ENCODE peak calls at places on chromosome 21, in five cellular contexts. V is NT2/D1, Z is uterus, O is tibial nerve, D is right lobe of liver. H is an unnamed sample. For H3K4me1, the result is how much of the 10 kb centered on the place peaks cover.

GRCh38 chr21:41933259-41934079 is 20.3 kb downstream of the C2CD2 start:
- DNase-seq in V (no peak), Z (no peak), O (no peak), D (no peak), H (no peak)

GRCh38 chr21:35316933-35317332 is 267.8 kb upstream of the RUNX1 start:
- DNase-seq in V (no peak), Z (no peak), O (no peak), D (no peak), H (no peak)

GRCh38 chr21:37712204-37712934 is 203.9 kb downstream of the KCNJ6 start:
- DNase-seq in V (peak), Z (no peak), O (peak), D (peak), H (peak)

GRCh38 chr21:33403786-33404571 is 766 bp downstream of the IFNGR2 start:
- DNase-seq in V (no peak), Z (peak), O (no peak), D (peak), H (peak)

GRCh38 chr21:27582946-27583270 is 616.0 kb upstream of the ADAMTS5 start:
- DNase-seq in V (no peak), Z (no peak), O (no peak), D (no peak), H (no peak)

GRCh38 chr21:33286600-33287456 is 20.7 kb downstream of the IL10RB start:
- DNase-seq in V (no peak), Z (peak), O (no peak), D (no peak), H (peak)

GRCh38 chr21:41580758-41581554 is 73.0 kb upstream of the TMPRSS2 start:
- DNase-seq in V (no peak), Z (no peak), O (no peak), D (no peak), H (no peak)

GRCh38 chr21:38811257-38811656 is 5.5 kb downstream of the ETS2 start:
- DNase-seq in V (no peak), Z (no peak), O (no peak), D (no peak), H (no peak)

GRCh38 chr21:36134820-36135390 is at the start of gene CBR3:
- DNase-seq in V (no peak), Z (peak), O (peak), D (peak), H (peak)

GRCh38 chr21:34704119-34704518 is 35.3 kb downstream of the CLIC6 start:
- DNase-seq in V (no peak), Z (peak), O (no peak), D (no peak), H (no peak)

GRCh38 chr21:42320791-42321190 is 5.6 kb upstream of the TFF3 start:
- DNase-seq in V (no peak), Z (no peak), O (no peak), D (no peak), H (no peak)

GRCh38 chr21:34365794-34366193 is 2.0 kb downstream of the KCNE2 start:
- DNase-seq in V (no peak), Z (no peak), O (no peak), D (no peak), H (no peak)

GRCh38 chr21:33686386-33686785 is 44.1 kb downstream of the ITSN1 start:
- DNase-seq in V (no peak), Z (no peak), O (no peak), D (no peak), H (no peak)

GRCh38 chr21:34526618-34527290 is 14.7 kb upstream of the KCNE1 start:
- DNase-seq in V (peak), Z (peak), O (peak), D (peak), H (peak)

GRCh38 chr21:33023574-33024277 is 2.0 kb upstream of the OLIG2 start:
- DNase-seq in V (no peak), Z (no peak), O (no peak), D (no peak), H (no peak)

GRCh38 chr21:21921410-21922232 is 923.4 kb downstream of the NCAM2 start:
- DNase-seq in V (peak), Z (no peak), O (no peak), D (no peak), H (no peak)

DNA sequence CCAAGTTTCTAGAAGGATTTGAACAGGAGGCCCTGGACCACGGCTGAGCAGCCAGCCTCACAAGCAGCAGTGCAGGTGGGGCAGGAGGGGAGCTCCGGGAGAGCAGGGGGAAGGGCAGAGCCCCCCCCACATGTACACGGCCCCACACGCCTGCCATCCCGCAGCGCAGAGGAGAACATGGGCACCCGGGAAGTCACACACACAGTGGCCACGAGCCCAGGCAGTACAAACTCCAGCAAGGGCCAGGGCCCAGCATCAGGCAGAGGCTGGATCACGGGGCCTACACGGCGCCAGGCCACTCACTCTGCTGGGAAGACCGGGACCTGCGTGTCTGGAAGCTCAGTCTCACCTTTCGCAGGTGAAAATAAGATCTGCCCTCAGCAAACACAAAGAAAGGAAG is 5.2 kb downstream of the SUMO3 start:
- DNase-seq in V (no peak), Z (no peak), O (no peak), D (no peak), H (no peak)
- H3K4me1 ChIP-seq in V (under half), Z (under half), O (under half), D (under half), H (under half)

GRCh38 chr21:44935533-44935927 is 4.3 kb upstream of the SLX9 start:
- DNase-seq in V (no peak), Z (no peak), O (no peak), D (no peak), H (peak)
- H3K4me3 ChIP-seq in V (no peak), Z (no peak), O (no peak), D (no peak), H (no peak)

GRCh38 chr21:45934570-45934969 is 47.0 kb upstream of the COL6A1 start:
- DNase-seq in V (no peak), Z (no peak), O (no peak), D (no peak), H (no peak)

GRCh38 chr21:45932922-45933502 is 48.6 kb upstream of the COL6A1 start:
- DNase-seq in V (no peak), Z (no peak), O (no peak), D (no peak), H (no peak)

GRCh38 chr21:45931397-45931969 is 50.1 kb upstream of the COL6A1 start:
- DNase-seq in V (no peak), Z (no peak), O (no peak), D (no peak), H (no peak)

GRCh38 chr21:45935628-45936027 is 45.9 kb upstream of the COL6A1 start:
- DNase-seq in V (peak), Z (no peak), O (no peak), D (no peak), H (no peak)

DNA sequence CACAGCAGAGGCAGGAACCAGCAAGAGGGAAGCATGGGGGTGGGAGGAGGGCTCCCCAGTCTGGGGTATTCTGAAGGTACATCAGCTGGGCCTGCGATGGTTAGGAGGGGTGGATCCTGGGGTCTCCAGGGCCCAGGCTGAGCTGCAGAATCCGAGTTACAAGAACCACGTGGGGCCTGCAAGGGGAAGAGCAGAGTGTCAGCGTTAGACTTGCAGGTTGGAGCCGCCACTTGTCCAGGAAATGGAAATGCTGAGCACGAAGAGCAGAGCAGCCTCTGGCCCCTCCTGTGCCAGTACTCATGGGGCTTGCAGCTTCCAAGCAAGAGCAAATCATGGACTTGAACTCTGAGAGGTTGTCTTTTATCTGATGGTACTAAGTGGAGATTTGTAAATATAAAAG is 47.5 kb upstream of the COL6A1 start:
- DNase-seq in V (no peak), Z (no peak), O (no peak), D (no peak), H (no peak)
- H3K4me1 ChIP-seq in V (under half), Z (under half), O (under half), D (under half), H (under half)

DNA sequence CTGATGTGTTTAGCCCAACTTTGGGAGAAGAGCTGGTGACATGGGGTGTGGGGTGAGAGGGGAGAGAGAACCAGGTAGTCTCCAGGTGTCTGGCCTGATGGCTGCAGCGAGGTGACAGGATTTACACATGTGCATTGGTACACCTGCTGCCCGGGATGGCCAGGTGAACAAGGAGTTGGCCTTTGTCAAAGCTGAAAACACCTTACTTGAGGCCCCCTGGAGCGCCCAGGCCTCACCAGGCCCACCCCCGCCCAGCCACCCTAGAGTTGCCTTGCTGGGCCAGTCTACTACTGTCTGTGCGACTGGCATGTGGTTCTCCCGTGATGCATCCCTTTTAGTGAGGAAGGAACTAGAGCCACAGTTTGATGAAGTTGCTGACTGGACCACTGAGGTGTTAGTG is 90.5 kb downstream of the ADARB1 start:
- DNase-seq in V (no peak), Z (no peak), O (no peak), D (no peak), H (no peak)
- H3K4me3 ChIP-seq in V (no peak), Z (no peak), O (no peak), D (no peak), H (no peak)

GRCh38 chr21:45075606-45076244 is 1.3 kb downstream of the ADARB1 start:
- DNase-seq in V (no peak), Z (no peak), O (no peak), D (no peak), H (no peak)

GRCh38 chr21:45074818-45075605 is 632 bp downstream of the ADARB1 start:
- DNase-seq in V (no peak), Z (no peak), O (no peak), D (peak), H (no peak)

GRCh38 chr21:45078371-45078770 is 4.0 kb downstream of the ADARB1 start:
- DNase-seq in V (no peak), Z (no peak), O (no peak), D (no peak), H (no peak)

GRCh38 chr21:45074048-45074817 is at the start of gene ADARB1:
- DNase-seq in V (no peak), Z (peak), O (no peak), D (peak), H (peak)

GRCh38 chr21:45076245-45076661 is 1.9 kb downstream of the ADARB1 start:
- DNase-seq in V (no peak), Z (no peak), O (no peak), D (no peak), H (no peak)
- H3K4me1 ChIP-seq in V (under half), Z (under half), O (under half), D (under half), H (half or more)

GRCh38 chr21:19239696-19240095 is 836.1 kb upstream of the TMPRSS15 start:
- DNase-seq in V (no peak), Z (no peak), O (no peak), D (no peak), H (no peak)
- H3K4me3 ChIP-seq in V (no peak), Z (no peak), O (no peak), D (no peak), H (no peak)